ENCODE peak calls at places on chromosomes 3 and 15, in four cellular contexts. One of them, this sample, is unnamed.
A peak's percentile ranks its signal among the peaks of the same experiment; 100 is the strongest.

GRCh38 chr15:71888797-71889196 is 78.4 kb downstream of the NR2E3 start:
- DNase-seq in NCI-H774: no peak
- DNase-seq in T-cell: no peak
- DNase-seq in iPS-NIHi11: no peak
- DNase-seq in this sample: no peak

GRCh38 chr3:45635475-45636256 is 41.1 kb downstream of the LIMD1 start:
- DNase-seq in NCI-H774: no peak
- DNase-seq in T-cell: no peak
- DNase-seq in iPS-NIHi11: peak; percentile 65
- DNase-seq in this sample: no peak

GRCh38 chr15:37076543-37076942 is 23.8 kb downstream of the MEIS2 start:
- DNase-seq in NCI-H774: no peak
- DNase-seq in T-cell: no peak
- DNase-seq in iPS-NIHi11: no peak
- DNase-seq in this sample: no peak

GRCh38 chr3:155070932-155071387 is 9.2 kb upstream of the MME start:
- DNase-seq in NCI-H774: no peak
- DNase-seq in T-cell: no peak
- DNase-seq in iPS-NIHi11: no peak
- DNase-seq in this sample: peak; percentile 95

GRCh38 chr3:101695779-101696372 is 9.4 kb upstream of the RPL24 start:
- DNase-seq in NCI-H774: no peak
- DNase-seq in T-cell: no peak
- DNase-seq in iPS-NIHi11: peak; percentile 32
- DNase-seq in this sample: no peak

GRCh38 chr3:111282024-111282423 is 210.4 kb downstream of the NECTIN3 start:
- DNase-seq in NCI-H774: no peak
- DNase-seq in T-cell: no peak
- DNase-seq in iPS-NIHi11: no peak
- DNase-seq in this sample: no peak

GRCh38 chr3:69086133-69086722 is 1.5 kb downstream of the ARL6IP5 start:
- DNase-seq in NCI-H774: no peak
- DNase-seq in T-cell: no peak
- DNase-seq in iPS-NIHi11: peak; percentile 13
- DNase-seq in this sample: peak; percentile 93

GRCh38 chr3:133114198-133114597 is 76.0 kb downstream of the TMEM108 start:
- DNase-seq in NCI-H774: no peak
- DNase-seq in T-cell: no peak
- DNase-seq in iPS-NIHi11: no peak
- DNase-seq in this sample: no peak

GRCh38 chr15:82951472-82952155 is 906 bp downstream of the HOMER2 start:
- DNase-seq in NCI-H774: no peak
- DNase-seq in T-cell: no peak
- DNase-seq in iPS-NIHi11: no peak
- DNase-seq in this sample: no peak

GRCh38 chr3:59245300-59245878 is 195.6 kb upstream of the CFAP20DC start:
- DNase-seq in NCI-H774: no peak
- DNase-seq in T-cell: no peak
- DNase-seq in iPS-NIHi11: no peak
- DNase-seq in this sample: peak; percentile 46

GRCh38 chr3:66224220-66224619 is 3.4 kb downstream of the SLC25A26 start:
- DNase-seq in NCI-H774: no peak
- DNase-seq in T-cell: no peak
- DNase-seq in iPS-NIHi11: no peak
- DNase-seq in this sample: no peak

GRCh38 chr3:195613468-195614069 is 29.8 kb upstream of the APOD start:
- DNase-seq in NCI-H774: no peak
- DNase-seq in T-cell: no peak
- DNase-seq in iPS-NIHi11: peak; percentile 3
- DNase-seq in this sample: no peak